ENCODE peak calls at places on chromosomes 12 and 14, in six cellular contexts. O is activated gamma-delta T cell treated with Interleukin-2 at 50 U/mL for 16 hours; K is DMS 273 treated with DMSO at 0.1 percent for 48 hours; I is GM20000; Z is transverse colon; G is activated T-cell treated with anti-CD3 and anti-CD28 coated beads, Interleukin-2, amount 50 U/mL, for 1 hour. Q is an unnamed sample.

GRCh38 chr14:81436296-81437138 is 36.4 kb upstream of the STON2 start:
- DNase-seq in O (peak), K (peak), Z (peak), I (peak), G (peak), Q (peak)

GRCh38 chr12:49637401-49637800 is 14.0 kb downstream of the PRPF40B start:
- DNase-seq in O (no peak), G (no peak), I (no peak), Z (no peak), K (no peak), Q (no peak)

GRCh38 chr14:93081875-93082570 is 33.7 kb downstream of the ITPK1 start:
- DNase-seq in I (peak), G (no peak), O (peak), Z (no peak), K (no peak), Q (no peak)

GRCh38 chr12:56721721-56722120 is 3.4 kb downstream of the NACA start:
- DNase-seq in K (no peak), O (no peak), Z (no peak), I (no peak), G (no peak), Q (no peak)

GRCh38 chr12:56840922-56841321 is 77.8 kb downstream of the HSD17B6 start:
- DNase-seq in K (no peak), G (no peak), I (no peak), O (no peak), Z (peak), Q (no peak)

GRCh38 chr14:64337901-64338615 is 43.9 kb upstream of the ESR2 start:
- DNase-seq in G (no peak), Z (peak), I (peak), O (no peak), K (peak), Q (peak)

GRCh38 chr14:102226356-102227125 is 78.4 kb downstream of the MOK start:
- DNase-seq in I (no peak), G (no peak), Z (no peak), O (no peak), K (no peak), Q (no peak)

GRCh38 chr14:36339817-36340216 is 19.4 kb upstream of the MBIP start:
- DNase-seq in Z (no peak), O (no peak), K (no peak), I (no peak), G (no peak), Q (no peak)

GRCh38 chr12:7064516-7064915 is 4.0 kb downstream of the C1S start:
- DNase-seq in K (no peak), O (no peak), I (no peak), G (no peak), Z (no peak), Q (no peak)

GRCh38 chr14:36383674-36384421 is 63.4 kb upstream of the MBIP start:
- DNase-seq in G (no peak), Z (no peak), O (no peak), I (no peak), K (no peak), Q (no peak)

GRCh38 chr12:92080390-92081285 is 65.0 kb downstream of the BTG1 start:
- DNase-seq in Z (no peak), G (no peak), K (no peak), O (no peak), I (peak), Q (no peak)

GRCh38 chr14:55271572-55272414 is 572 bp downstream of the FBXO34 start:
- DNase-seq in O (peak), Z (peak), I (peak), K (no peak), G (peak), Q (peak)

GRCh38 chr12:570949-571794 is 92.1 kb downstream of the NINJ2 start:
- DNase-seq in Z (peak), I (no peak), G (no peak), O (no peak), K (peak), Q (no peak)

Q was measured in germinal center.